ENCODE peak calls at places on chromosomes 6 and 20, in nine cellular contexts. V, U, R, W, N, Z, A, T and J are unnamed samples.

GRCh38 chr6:113649916-113650609 is 207.1 kb upstream of the MARCKS start:
- DNase-seq in U (no peak), N (no peak), W (no peak), Z (no peak), A (no peak), V (no peak), T (no peak), R (no peak), J (no peak)

GRCh38 chr6:24883618-24884017 is 52.1 kb downstream of the RIPOR2 start:
- DNase-seq in N (no peak), Z (no peak), A (no peak), U (no peak), W (peak), V (no peak), R (peak), T (no peak), J (no peak)

GRCh38 chr6:2078888-2079287 is 166.5 kb downstream of the GMDS start:
- DNase-seq in U (no peak), W (no peak), A (no peak), Z (no peak), N (no peak), R (no peak), V (no peak), T (no peak), J (no peak)

GRCh38 chr6:136967874-136968752 is 46.0 kb downstream of the SLC35D3 start:
- DNase-seq in A (peak), V (no peak), N (peak), R (peak), W (peak), U (peak), Z (peak), T (peak), J (peak)

GRCh38 chr20:41476013-41476441 is 109.4 kb upstream of the EMILIN3 start:
- DNase-seq in W (peak), Z (no peak), R (peak), N (peak), T (no peak), U (peak), V (no peak), A (no peak), J (peak)

GRCh38 chr6:155333414-155333813 is 19.1 kb upstream of the TFB1M start:
- DNase-seq in U (no peak), R (peak), T (no peak), Z (no peak), A (no peak), W (no peak), N (no peak), V (no peak), J (no peak)

GRCh38 chr20:13791562-13792459 is 7.0 kb downstream of the NDUFAF5 start:
- DNase-seq in T (no peak), W (no peak), V (no peak), U (no peak), R (no peak), A (no peak), Z (no peak), N (no peak), J (no peak)

GRCh38 chr20:53901064-53901463 is 169.3 kb downstream of the BCAS1 start:
- DNase-seq in R (peak), W (peak), T (no peak), A (no peak), N (no peak), Z (no peak), V (no peak), U (peak), J (no peak)

GRCh38 chr6:160519133-160519532 is 144.9 kb downstream of the LPA start:
- DNase-seq in Z (no peak), V (peak), A (no peak), R (no peak), T (no peak), U (no peak), N (no peak), W (no peak), J (no peak)

GRCh38 chr6:107817784-107818183 is 6.3 kb downstream of the SCML4 start:
- DNase-seq in A (no peak), N (no peak), U (no peak), Z (no peak), W (no peak), T (no peak), V (no peak), R (no peak), J (no peak)

GRCh38 chr6:21594427-21595264 is 1.1 kb downstream of the SOX4 start:
- DNase-seq in A (peak), W (peak), T (peak), Z (peak), R (peak), N (peak), U (peak), V (peak), J (no peak)

GRCh38 chr6:51273228-51273961 is 454.7 kb downstream of the TFAP2B start:
- DNase-seq in N (no peak), Z (no peak), V (no peak), U (no peak), R (no peak), A (peak), T (no peak), W (no peak), J (no peak)

GRCh38 chr20:51945177-51945576 is 142.9 kb upstream of the SALL4 start:
- DNase-seq in U (no peak), W (no peak), T (no peak), V (no peak), N (no peak), Z (no peak), R (no peak), A (no peak), J (no peak)

GRCh38 chr20:25461766-25462165 is 54.3 kb downstream of the GINS1 start:
- DNase-seq in N (no peak), Z (no peak), U (no peak), R (no peak), A (no peak), V (no peak), T (no peak), W (no peak), J (no peak)

GRCh38 chr20:25461281-25461650 is 53.8 kb downstream of the GINS1 start:
- DNase-seq in V (no peak), N (no peak), Z (no peak), A (no peak), T (no peak), U (no peak), R (no peak), W (no peak), J (no peak)

GRCh38 chr20:25462166-25462565 is 54.7 kb downstream of the GINS1 start:
- DNase-seq in U (no peak), V (no peak), Z (no peak), R (no peak), A (no peak), N (no peak), T (no peak), W (no peak), J (no peak)

GRCh38 chr20:25459916-25460590 is 52.6 kb downstream of the GINS1 start:
- DNase-seq in N (no peak), A (no peak), V (no peak), W (no peak), R (no peak), U (no peak), Z (no peak), T (no peak), J (no peak)

DNA sequence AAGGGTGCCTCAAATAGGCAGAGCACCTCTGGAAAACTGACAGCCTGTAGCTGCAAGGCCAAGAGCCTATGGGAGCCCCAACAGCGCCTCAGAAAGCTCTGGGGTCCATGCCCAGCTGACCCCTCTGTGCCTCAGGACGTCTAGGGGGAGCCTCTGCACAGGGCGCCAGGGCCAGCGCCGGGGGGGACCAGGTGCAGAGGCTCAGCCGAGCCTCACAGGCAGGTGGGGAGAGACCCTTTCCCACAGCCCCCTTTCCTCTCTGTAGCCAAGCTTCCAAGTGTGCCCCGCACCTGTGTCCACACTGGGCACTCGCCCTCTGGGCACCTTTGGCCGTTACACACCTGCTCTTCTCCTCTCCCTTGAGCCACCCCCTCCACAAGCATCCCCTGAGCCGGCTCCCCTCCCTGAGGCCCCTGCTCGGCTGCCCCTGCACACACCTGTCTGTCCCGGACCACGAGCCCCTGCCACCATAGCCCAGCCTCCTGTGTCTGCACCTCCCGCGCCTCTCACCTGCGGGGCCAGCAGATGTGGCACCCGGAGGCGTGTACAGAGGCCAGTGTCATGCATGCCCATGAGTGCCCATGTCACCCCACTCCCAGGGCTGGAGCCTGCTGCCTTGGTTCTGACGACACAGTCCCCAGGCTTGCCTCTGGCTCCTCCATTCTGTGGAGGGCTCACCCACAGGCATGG is 53.3 kb downstream of the GINS1 start:
- DNase-seq in V (peak), A (no peak), T (no peak), U (no peak), W (no peak), Z (no peak), N (no peak), R (no peak), J (no peak)
- TF ChIP-seq CTCF in V (no peak), A (no peak), T (no peak), U (no peak), W (no peak), Z (no peak), N (no peak), R (no peak), J (no peak)

GRCh38 chr6:13378669-13379590 is 50.6 kb upstream of the TBC1D7 start:
- DNase-seq in R (no peak), Z (no peak), T (no peak), W (no peak), N (peak), V (no peak), U (no peak), A (peak), J (peak)
- TF ChIP-seq CTCF in R (no peak), Z (no peak), T (no peak), W (no peak), N (no peak), V (no peak), U (no peak), A (no peak), J (peak)

GRCh38 chr20:38649275-38649891 is 47.8 kb downstream of the ARHGAP40 start:
- DNase-seq in A (peak), R (no peak), N (no peak), V (no peak), U (peak), T (no peak), Z (no peak), W (peak), J (no peak)
- TF ChIP-seq CTCF in A (no peak), R (peak), N (no peak), V (no peak), U (peak), T (no peak), Z (no peak), W (peak), J (peak)

DNA sequence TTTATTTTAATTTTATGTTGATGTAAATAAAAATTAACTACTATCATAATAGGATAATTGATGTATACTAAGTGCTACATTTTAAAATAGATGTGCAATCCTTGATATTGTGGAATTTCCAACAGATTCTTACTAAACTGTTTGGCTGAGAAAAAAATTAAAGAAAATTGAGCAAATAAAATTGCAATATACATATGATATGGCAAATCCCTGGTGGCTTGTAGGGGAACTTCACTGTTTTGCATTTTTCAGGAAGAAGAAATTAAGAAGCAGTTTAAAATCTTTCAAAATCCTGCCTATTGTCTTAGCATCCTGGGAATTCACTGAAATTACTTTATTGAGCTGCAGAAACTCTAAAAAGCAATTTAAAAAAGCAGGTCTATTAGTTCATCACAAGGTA is 191.4 kb upstream of the ADGRB3 start:
- DNase-seq in W (no peak), U (no peak), T (no peak), N (no peak), Z (no peak), A (no peak), R (no peak), V (no peak), J (no peak)
- TF ChIP-seq CTCF in W (no peak), U (no peak), T (no peak), N (no peak), Z (no peak), A (no peak), R (peak), V (no peak), J (no peak)

GRCh38 chr6:163415620-163416379 is 1.3 kb downstream of the QKI start:
- DNase-seq in Z (no peak), T (peak), U (peak), R (peak), V (peak), A (no peak), N (peak), W (peak), J (no peak)

GRCh38 chr6:163416640-163417253 is 2.2 kb downstream of the QKI start:
- DNase-seq in W (peak), V (no peak), U (peak), A (no peak), N (peak), T (peak), Z (no peak), R (peak), J (no peak)

GRCh38 chr6:163415176-163415619 is 680 bp downstream of the QKI start:
- DNase-seq in R (no peak), Z (no peak), N (no peak), V (peak), W (no peak), U (no peak), A (no peak), T (peak), J (no peak)

GRCh38 chr6:163417595-163417994 is 3.1 kb downstream of the QKI start:
- DNase-seq in U (no peak), A (no peak), W (no peak), T (no peak), R (no peak), Z (no peak), N (no peak), V (no peak), J (no peak)

GRCh38 chr6:163416380-163416629 is 1.8 kb downstream of the QKI start:
- DNase-seq in U (no peak), W (no peak), R (no peak), A (no peak), V (no peak), T (no peak), Z (no peak), N (no peak), J (no peak)
- TF ChIP-seq CTCF in U (no peak), W (no peak), R (no peak), A (no peak), V (no peak), T (no peak), Z (no peak), N (no peak), J (no peak)

DNA sequence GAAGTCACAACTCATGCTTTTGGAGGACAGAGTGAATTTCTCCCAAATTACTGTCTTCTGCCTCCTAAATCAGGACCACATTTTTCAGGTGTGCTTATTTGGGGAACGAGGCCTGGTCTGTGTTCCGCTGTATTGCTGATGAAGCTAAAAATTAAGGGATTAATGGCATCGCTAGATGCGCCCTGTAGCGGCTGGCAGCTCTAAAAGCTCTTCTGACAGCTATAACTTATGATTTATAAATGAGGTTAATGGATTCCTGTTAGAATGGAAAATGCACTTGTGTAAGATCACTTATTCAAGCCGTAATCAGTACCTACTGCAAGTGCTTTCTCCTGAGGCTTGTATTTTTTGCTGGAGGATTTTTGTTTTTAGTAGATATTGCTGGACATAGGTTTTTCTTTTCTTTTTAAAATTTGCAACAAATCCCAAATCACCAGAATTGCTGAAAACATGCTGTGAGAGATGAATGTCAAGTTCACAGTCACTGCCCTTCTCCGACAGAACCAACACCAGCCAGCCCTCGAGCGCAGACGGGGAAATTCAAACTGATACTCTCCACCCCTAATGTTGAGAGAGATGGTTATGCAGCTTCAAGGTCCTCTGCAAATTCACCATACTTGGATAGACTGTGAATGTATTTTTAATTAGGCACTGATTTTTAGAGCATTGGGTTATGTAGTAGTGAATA is 49.1 kb downstream of the AKAP12 start:
- DNase-seq in N (no peak), R (no peak), A (no peak), U (no peak), V (no peak), Z (no peak), W (no peak), T (no peak), J (no peak)
- TF ChIP-seq CTCF in N (no peak), R (no peak), A (no peak), U (no peak), V (no peak), Z (no peak), W (no peak), T (no peak), J (no peak)

GRCh38 chr6:132461958-132462357 is 51.0 kb downstream of the STX7 start:
- DNase-seq in W (no peak), T (no peak), Z (no peak), A (no peak), R (no peak), N (no peak), V (no peak), U (no peak), J (no peak)

GRCh38 chr6:132459605-132459952 is 53.3 kb downstream of the STX7 start:
- DNase-seq in Z (no peak), A (no peak), W (no peak), V (no peak), T (no peak), R (no peak), U (no peak), N (no peak), J (peak)

GRCh38 chr6:132458887-132459604 is 53.9 kb downstream of the STX7 start:
- DNase-seq in Z (no peak), V (no peak), T (no peak), N (no peak), R (no peak), U (no peak), W (no peak), A (no peak), J (no peak)

DNA sequence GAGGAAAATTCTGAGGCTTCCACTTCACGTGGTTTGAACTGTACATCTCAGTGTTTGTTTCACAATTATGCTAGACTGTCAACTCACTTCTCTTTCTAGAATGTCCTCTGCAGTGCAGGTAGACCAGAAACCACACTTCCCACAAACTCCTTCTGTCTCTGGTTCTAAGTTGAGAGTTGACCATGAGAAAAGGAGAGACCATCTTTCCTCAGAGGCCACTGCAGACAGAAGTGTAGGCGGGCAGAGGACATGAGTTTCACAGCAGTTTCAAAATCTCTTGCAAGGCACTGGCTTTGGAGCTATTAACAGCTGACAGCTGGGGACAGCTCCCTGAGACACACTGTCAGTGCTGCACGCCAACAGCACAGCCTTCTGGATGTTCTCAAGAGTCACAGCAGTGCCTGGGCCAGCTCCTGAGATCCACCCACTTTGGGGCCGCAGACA is 55.4 kb upstream of the MOXD1 start:
- DNase-seq in A (no peak), T (no peak), N (peak), Z (no peak), R (no peak), U (no peak), W (peak), V (no peak), J (no peak)
- TF ChIP-seq CTCF in A (no peak), T (no peak), N (no peak), Z (no peak), R (no peak), U (no peak), W (no peak), V (no peak), J (no peak)